ENCODE peak calls at places on chromosomes 7 and 10, in seven cellular contexts. One of them, this sample, is unnamed.

GRCh38 chr10:99787782-99788181 is 5.3 kb downstream of the ABCC2 start:
- DNase-seq in HCT116: no peak
- DNase-seq in H1: no peak
- DNase-seq in K562: no peak
- DNase-seq in WTC11: no peak
- DNase-seq in HEK293T: no peak
- DNase-seq in HepG2: no peak
- DNase-seq in this sample: no peak

GRCh38 chr7:44460325-44460724 is 30.1 kb downstream of the NUDCD3 start:
- DNase-seq in HEK293T: no peak
- DNase-seq in HCT116: no peak
- DNase-seq in K562: no peak
- DNase-seq in WTC11: no peak
- DNase-seq in H1: no peak
- DNase-seq in HepG2: no peak
- DNase-seq in this sample: peak

GRCh38 chr7:2120251-2120660 is 112.5 kb downstream of the MAD1L1 start:
- DNase-seq in H1: no peak
- DNase-seq in HepG2: no peak
- DNase-seq in WTC11: no peak
- DNase-seq in HCT116: no peak
- DNase-seq in HEK293T: no peak
- DNase-seq in K562: no peak
- DNase-seq in this sample: no peak

GRCh38 chr7:85237721-85238120 is 50.9 kb upstream of the SEMA3D start:
- DNase-seq in K562: no peak
- DNase-seq in HepG2: no peak
- DNase-seq in HEK293T: no peak
- DNase-seq in H1: no peak
- DNase-seq in WTC11: no peak
- DNase-seq in HCT116: no peak
- DNase-seq in this sample: no peak

GRCh38 chr10:76133597-76134255 is 702.3 kb downstream of the LRMDA start:
- DNase-seq in HepG2: no peak
- DNase-seq in H1: no peak
- DNase-seq in WTC11: no peak
- DNase-seq in HEK293T: no peak
- DNase-seq in K562: no peak
- DNase-seq in HCT116: no peak
- DNase-seq in this sample: no peak

GRCh38 chr7:116912269-116912909 is 40.9 kb upstream of the ST7 start:
- DNase-seq in WTC11: no peak
- DNase-seq in HepG2: no peak
- DNase-seq in H1: no peak
- DNase-seq in K562: no peak
- DNase-seq in HCT116: no peak
- DNase-seq in HEK293T: no peak
- DNase-seq in this sample: no peak

GRCh38 chr7:106462365-106462859 is 177.6 kb upstream of the NAMPT start:
- DNase-seq in HCT116: no peak
- DNase-seq in K562: peak
- DNase-seq in HepG2: peak
- DNase-seq in H1: no peak
- DNase-seq in WTC11: no peak
- DNase-seq in HEK293T: no peak
- DNase-seq in this sample: peak

GRCh38 chr7:24829787-24830186 is 72.5 kb upstream of the GSDME start:
- DNase-seq in HCT116: no peak
- DNase-seq in HEK293T: no peak
- DNase-seq in HepG2: no peak
- DNase-seq in K562: no peak
- DNase-seq in WTC11: no peak
- DNase-seq in H1: no peak
- DNase-seq in this sample: no peak

GRCh38 chr7:40850017-40850416 is 715.2 kb downstream of the SUGCT start:
- DNase-seq in HCT116: no peak
- DNase-seq in WTC11: no peak
- DNase-seq in HEK293T: no peak
- DNase-seq in K562: no peak
- DNase-seq in HepG2: no peak
- DNase-seq in H1: no peak
- DNase-seq in this sample: no peak

GRCh38 chr7:136275794-136276193 is 298.6 kb upstream of the MTPN start:
- DNase-seq in HCT116: no peak
- DNase-seq in K562: no peak
- DNase-seq in HepG2: no peak
- DNase-seq in WTC11: no peak
- DNase-seq in H1: no peak
- DNase-seq in HEK293T: no peak
- DNase-seq in this sample: no peak

GRCh38 chr7:37198906-37199485 is 249.7 kb downstream of the ELMO1 start:
- DNase-seq in WTC11: peak
- DNase-seq in HEK293T: peak
- DNase-seq in HCT116: peak
- DNase-seq in H1: peak
- DNase-seq in HepG2: peak
- DNase-seq in K562: peak
- DNase-seq in this sample: peak

GRCh38 chr10:132637477-132638129 is 100.0 kb downstream of the INPP5A start:
- DNase-seq in HepG2: peak
- DNase-seq in HEK293T: peak
- DNase-seq in WTC11: peak
- DNase-seq in H1: no peak
- DNase-seq in HCT116: peak
- DNase-seq in K562: peak
- DNase-seq in this sample: peak

GRCh38 chr10:132638130-132638515 is 100.5 kb downstream of the INPP5A start:
- DNase-seq in HepG2: no peak
- DNase-seq in WTC11: no peak
- DNase-seq in HEK293T: no peak
- DNase-seq in HCT116: no peak
- DNase-seq in H1: no peak
- DNase-seq in K562: no peak
- DNase-seq in this sample: no peak

GRCh38 chr10:132634241-132634946 is 96.8 kb downstream of the INPP5A start:
- DNase-seq in HEK293T: no peak
- DNase-seq in K562: no peak
- DNase-seq in HepG2: no peak
- DNase-seq in H1: no peak
- DNase-seq in WTC11: peak
- DNase-seq in HCT116: no peak
- DNase-seq in this sample: no peak

GRCh38 chr10:132634947-132635271 is 97.3 kb downstream of the INPP5A start:
- DNase-seq in HCT116: no peak
- DNase-seq in HepG2: no peak
- DNase-seq in HEK293T: no peak
- DNase-seq in K562: no peak
- DNase-seq in H1: no peak
- DNase-seq in WTC11: no peak
- DNase-seq in this sample: no peak

DNA sequence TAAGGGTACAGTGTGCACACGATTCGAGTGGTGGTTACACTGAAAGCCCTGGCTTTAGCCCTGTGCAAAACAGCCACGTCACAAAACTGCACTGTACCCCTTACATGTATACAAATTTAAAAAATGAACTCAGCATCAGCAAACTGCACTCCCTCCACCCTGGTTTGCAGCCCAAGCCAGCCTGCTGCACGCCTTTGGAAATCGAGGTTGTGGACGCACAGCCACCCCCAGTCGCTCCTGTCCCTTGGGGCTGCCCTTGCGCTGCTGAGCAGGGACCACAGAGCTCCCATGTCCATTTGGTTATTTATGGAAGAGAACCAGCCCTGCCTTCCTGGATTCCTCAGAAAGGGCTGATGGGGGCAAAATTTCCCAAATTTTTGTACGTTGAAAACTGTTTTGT is 98.8 kb downstream of the INPP5A start:
- DNase-seq in K562: no peak
- DNase-seq in WTC11: no peak
- DNase-seq in HEK293T: no peak
- DNase-seq in HCT116: no peak
- DNase-seq in HepG2: no peak
- DNase-seq in H1: no peak
- DNase-seq in this sample: no peak
- TF ChIP-seq SP1 in K562: no peak
- TF ChIP-seq SP1 in WTC11: no peak
- TF ChIP-seq SP1 in HEK293T: no peak
- TF ChIP-seq SP1 in HCT116: no peak
- TF ChIP-seq SP1 in HepG2: no peak
- TF ChIP-seq SP1 in H1: no peak
- TF ChIP-seq SP1 in this sample: no peak

GRCh38 chr10:20105931-20106330 is 289.7 kb downstream of the PLXDC2 start:
- DNase-seq in WTC11: no peak
- DNase-seq in HepG2: no peak
- DNase-seq in K562: no peak
- DNase-seq in HEK293T: no peak
- DNase-seq in HCT116: no peak
- DNase-seq in H1: no peak
- DNase-seq in this sample: no peak
- TF ChIP-seq SP1 in WTC11: no peak
- TF ChIP-seq SP1 in HepG2: no peak
- TF ChIP-seq SP1 in K562: no peak
- TF ChIP-seq SP1 in HEK293T: no peak
- TF ChIP-seq SP1 in HCT116: no peak
- TF ChIP-seq SP1 in H1: no peak
- TF ChIP-seq SP1 in this sample: no peak

GRCh38 chr7:64574481-64575159 is 11.7 kb upstream of the ZNF680 start:
- DNase-seq in K562: no peak
- DNase-seq in H1: peak
- DNase-seq in WTC11: peak
- DNase-seq in HepG2: no peak
- DNase-seq in HEK293T: no peak
- DNase-seq in HCT116: no peak
- DNase-seq in this sample: no peak
- TF ChIP-seq SP1 in K562: no peak
- TF ChIP-seq SP1 in H1: no peak
- TF ChIP-seq SP1 in WTC11: no peak
- TF ChIP-seq SP1 in HepG2: no peak
- TF ChIP-seq SP1 in HEK293T: no peak
- TF ChIP-seq SP1 in HCT116: no peak
- TF ChIP-seq SP1 in this sample: no peak

GRCh38 chr10:24255907-24256306 is 47.0 kb downstream of the KIAA1217 start:
- DNase-seq in HCT116: no peak
- DNase-seq in K562: no peak
- DNase-seq in HepG2: no peak
- DNase-seq in HEK293T: no peak
- DNase-seq in WTC11: no peak
- DNase-seq in H1: no peak
- DNase-seq in this sample: no peak

GRCh38 chr10:24256619-24257018 is 47.7 kb downstream of the KIAA1217 start:
- DNase-seq in HEK293T: no peak
- DNase-seq in H1: no peak
- DNase-seq in HepG2: no peak
- DNase-seq in K562: no peak
- DNase-seq in HCT116: no peak
- DNase-seq in WTC11: no peak
- DNase-seq in this sample: no peak

GRCh38 chr10:24251547-24251946 is 42.6 kb downstream of the KIAA1217 start:
- DNase-seq in K562: no peak
- DNase-seq in H1: no peak
- DNase-seq in HEK293T: no peak
- DNase-seq in HepG2: no peak
- DNase-seq in WTC11: no peak
- DNase-seq in HCT116: no peak
- DNase-seq in this sample: no peak

GRCh38 chr10:24255115-24255895 is 46.4 kb downstream of the KIAA1217 start:
- DNase-seq in HCT116: no peak
- DNase-seq in H1: no peak
- DNase-seq in K562: no peak
- DNase-seq in HEK293T: no peak
- DNase-seq in HepG2: no peak
- DNase-seq in WTC11: peak
- DNase-seq in this sample: no peak

GRCh38 chr10:24254180-24254579 is 45.2 kb downstream of the KIAA1217 start:
- DNase-seq in HEK293T: no peak
- DNase-seq in WTC11: no peak
- DNase-seq in K562: no peak
- DNase-seq in HepG2: no peak
- DNase-seq in H1: no peak
- DNase-seq in HCT116: no peak
- DNase-seq in this sample: no peak
- TF ChIP-seq SP1 in HEK293T: no peak
- TF ChIP-seq SP1 in WTC11: no peak
- TF ChIP-seq SP1 in K562: no peak
- TF ChIP-seq SP1 in HepG2: no peak
- TF ChIP-seq SP1 in H1: no peak
- TF ChIP-seq SP1 in HCT116: no peak
- TF ChIP-seq SP1 in this sample: no peak

GRCh38 chr10:117539903-117540639 is 2.5 kb upstream of the EMX2 start:
- DNase-seq in WTC11: no peak
- DNase-seq in H1: no peak
- DNase-seq in HepG2: no peak
- DNase-seq in HEK293T: no peak
- DNase-seq in HCT116: no peak
- DNase-seq in K562: no peak
- DNase-seq in this sample: no peak

GRCh38 chr10:117541909-117542705 is 439 bp upstream of the EMX2 start:
- DNase-seq in HepG2: no peak
- DNase-seq in HCT116: no peak
- DNase-seq in WTC11: peak
- DNase-seq in H1: peak
- DNase-seq in K562: peak
- DNase-seq in HEK293T: peak
- DNase-seq in this sample: no peak

GRCh38 chr10:117540640-117541404 is 1.7 kb upstream of the EMX2 start:
- DNase-seq in WTC11: no peak
- DNase-seq in HEK293T: no peak
- DNase-seq in H1: no peak
- DNase-seq in K562: no peak
- DNase-seq in HCT116: no peak
- DNase-seq in HepG2: no peak
- DNase-seq in this sample: no peak

GRCh38 chr10:117542706-117543244 is at the start of gene EMX2:
- DNase-seq in HepG2: no peak
- DNase-seq in HEK293T: no peak
- DNase-seq in K562: no peak
- DNase-seq in HCT116: no peak
- DNase-seq in H1: no peak
- DNase-seq in WTC11: no peak
- DNase-seq in this sample: no peak

GRCh38 chr10:117541405-117541908 is 1.1 kb upstream of the EMX2 start:
- DNase-seq in H1: no peak
- DNase-seq in HEK293T: peak
- DNase-seq in K562: no peak
- DNase-seq in WTC11: peak
- DNase-seq in HepG2: no peak
- DNase-seq in HCT116: no peak
- DNase-seq in this sample: no peak
- TF ChIP-seq SP1 in H1: peak
- TF ChIP-seq SP1 in HEK293T: no peak
- TF ChIP-seq SP1 in K562: no peak
- TF ChIP-seq SP1 in WTC11: no peak
- TF ChIP-seq SP1 in HepG2: no peak
- TF ChIP-seq SP1 in HCT116: no peak
- TF ChIP-seq SP1 in this sample: peak

DNA sequence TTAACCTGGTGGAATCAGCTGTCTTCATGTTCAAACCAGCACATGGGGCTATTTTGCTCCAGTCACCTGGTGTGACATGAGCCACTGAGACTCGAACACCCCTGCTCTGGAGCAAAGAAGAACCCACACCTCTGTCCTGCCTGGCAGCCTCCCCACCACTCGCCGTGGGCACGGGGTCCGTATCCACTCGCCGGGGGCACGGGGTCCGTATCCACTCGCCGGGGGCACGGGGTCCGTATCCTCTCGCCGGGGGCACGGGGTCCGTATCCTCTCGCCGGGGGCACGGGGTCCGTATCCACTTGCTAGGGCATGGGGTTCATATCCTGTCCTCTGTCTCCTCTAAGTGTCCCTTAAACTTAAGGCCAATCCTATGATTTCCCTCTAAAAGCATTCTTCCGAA is 558.7 kb downstream of the PTPRN2 start:
- DNase-seq in H1: no peak
- DNase-seq in K562: no peak
- DNase-seq in HepG2: no peak
- DNase-seq in HEK293T: no peak
- DNase-seq in WTC11: no peak
- DNase-seq in HCT116: no peak
- DNase-seq in this sample: no peak
- TF ChIP-seq SP1 in H1: no peak
- TF ChIP-seq SP1 in K562: no peak
- TF ChIP-seq SP1 in HepG2: no peak
- TF ChIP-seq SP1 in HEK293T: no peak
- TF ChIP-seq SP1 in WTC11: no peak
- TF ChIP-seq SP1 in HCT116: no peak
- TF ChIP-seq SP1 in this sample: no peak